ENCODE peak calls at places on chromosomes 4 and X, in ten cellular contexts. N, I, E, J, A, X, S, C, Q and L are unnamed samples.

GRCh38 chr4:174394915-174395314 is 111.2 kb downstream of the CEP44 start:
- DNase-seq in I (no peak), J (no peak), A (no peak), N (peak), X (no peak), S (no peak), E (no peak), C (peak), Q (no peak), L (no peak)

GRCh38 chrX:356385-357034 is 30.2 kb downstream of the PPP2R3B start:
- DNase-seq in S (no peak), X (no peak), Q (no peak), E (no peak), N (peak), J (no peak), I (no peak), C (peak), A (no peak), L (peak)

GRCh38 chrX:128816919-128817318 is 706.4 kb downstream of the SMARCA1 start:
- DNase-seq in N (no peak), Q (no peak), S (peak), X (no peak), J (no peak), A (no peak), C (no peak), I (no peak), E (no peak), L (no peak)

GRCh38 chr4:74418063-74418670 is 26.8 kb upstream of the AREG start:
- DNase-seq in N (peak), Q (no peak), X (peak), J (no peak), A (no peak), E (no peak), S (no peak), C (peak), I (no peak), L (no peak)

GRCh38 chrX:7115557-7115956 is 32.0 kb upstream of the STS start:
- DNase-seq in C (peak), E (no peak), A (no peak), Q (no peak), J (no peak), X (peak), I (no peak), S (no peak), N (no peak), L (no peak)

GRCh38 chrX:110418220-110418856 is 59.7 kb downstream of the RTL9 start:
- DNase-seq in Q (no peak), I (peak), C (peak), S (peak), N (peak), E (no peak), A (no peak), X (no peak), J (no peak), L (no peak)

GRCh38 chr4:143587703-143588102 is 74.2 kb downstream of the SMARCA5 start:
- DNase-seq in Q (no peak), J (no peak), N (peak), S (no peak), C (no peak), I (no peak), E (no peak), A (no peak), X (peak), L (no peak)

GRCh38 chrX:108020631-108021030 is 24.2 kb upstream of the VSIG1 start:
- DNase-seq in J (peak), I (no peak), Q (no peak), A (no peak), X (peak), E (no peak), N (peak), C (peak), S (peak), L (no peak)

GRCh38 chrX:50067435-50068292 is 133.1 kb downstream of the AKAP4 start:
- DNase-seq in Q (no peak), I (peak), J (no peak), C (no peak), S (peak), X (peak), E (no peak), A (no peak), N (no peak), L (no peak)

GRCh38 chr4:6221851-6222760 is 21.8 kb upstream of the JAKMIP1 start:
- DNase-seq in E (no peak), C (no peak), X (peak), N (peak), J (peak), A (no peak), I (peak), S (peak), Q (peak), L (no peak)

GRCh38 chr4:86338989-86339388 is 20.9 kb downstream of the MAPK10 start:
- DNase-seq in X (no peak), C (peak), N (peak), E (no peak), I (no peak), J (no peak), S (no peak), A (peak), Q (no peak), L (no peak)

GRCh38 chrX:153921511-153922285 is 4.4 kb downstream of the ARHGAP4 start:
- DNase-seq in C (no peak), S (no peak), Q (no peak), J (no peak), N (peak), A (no peak), I (no peak), E (no peak), X (peak), L (no peak)

GRCh38 chr4:74480267-74480666 is 35.3 kb downstream of the AREG start:
- DNase-seq in X (no peak), A (no peak), J (no peak), Q (no peak), S (peak), E (no peak), C (no peak), I (no peak), N (no peak), L (no peak)

GRCh38 chrX:117510453-117510852 is 606.2 kb downstream of the KLHL13 start:
- DNase-seq in E (no peak), S (peak), J (no peak), I (no peak), C (no peak), Q (no peak), A (no peak), N (no peak), X (no peak), L (no peak)

GRCh38 chr4:142512161-142512560 is 333.9 kb downstream of the INPP4B start:
- DNase-seq in J (no peak), X (no peak), E (no peak), C (no peak), N (peak), S (no peak), A (no peak), Q (no peak), I (no peak), L (no peak)

GRCh38 chrX:13834316-13834715 is 17.4 kb upstream of the GPM6B start:
- DNase-seq in E (no peak), X (no peak), N (no peak), I (no peak), Q (no peak), C (no peak), A (no peak), S (no peak), J (no peak), L (no peak)

GRCh38 chrX:15882704-15883539 is 28.3 kb upstream of the AP1S2 start:
- DNase-seq in I (no peak), C (peak), A (no peak), N (peak), Q (no peak), S (no peak), E (no peak), X (peak), J (no peak), L (no peak)

GRCh38 chr4:147482281-147482680 is 1.4 kb downstream of the EDNRA start:
- DNase-seq in J (no peak), X (no peak), Q (no peak), C (no peak), N (no peak), S (no peak), E (no peak), A (no peak), I (no peak), L (no peak)